ENCODE peak calls at places on chromosome 21, in ten cellular contexts. I is hepatocyte; L is stimulated activated CD4-positive, alpha-beta T cell treated with anti-CD3 and anti-CD28 coated beads, TNF-alpha, amount 100 ng/mL, for 48 hours; E is amniotic stem cell; U is ACHN; Q is left ventricle myocardium inferior; H is GM23248; A is osteocyte; F is activated CD4-positive, alpha-beta T cell treated with anti-CD3 and anti-CD28 coated beads, Interleukin-2, amount 50 U/mL, for 24 hours; T is hepatic stellate cell. Z is an unnamed sample.
A peak's percentile ranks its signal among the peaks of the same experiment; 100 is the strongest.

GRCh38 chr21:28798798-28799197 is 193.9 kb downstream of the LTN1 start:
- DNase-seq in Q (no peak), L (no peak), T (no peak), I (no peak), H (peak; percentile 12), F (no peak), A (no peak), E (no peak), U (no peak), Z (no peak)

GRCh38 chr21:28099296-28099695 is 893.4 kb downstream of the LTN1 start:
- DNase-seq in A (no peak), L (no peak), H (no peak), U (no peak), T (no peak), E (no peak), I (peak; percentile 54), Q (peak; percentile 53), F (no peak), Z (no peak)

GRCh38 chr21:46459356-46460112 is 843 bp downstream of the DIP2A start:
- DNase-seq in I (peak; percentile 50), Q (peak; percentile 47), A (no peak), H (peak; percentile 83), T (peak; percentile 54), U (no peak), F (no peak), E (no peak), L (no peak), Z (peak; percentile 29)

GRCh38 chr21:44969965-44970755 is 30.3 kb downstream of the SLX9 start:
- DNase-seq in I (no peak), E (peak; percentile 12), Q (no peak), A (no peak), T (peak; percentile 47), H (peak; percentile 24), U (no peak), F (no peak), L (no peak), Z (peak; percentile 67)

GRCh38 chr21:26943916-26944315 is 23.0 kb downstream of the ADAMTS5 start:
- DNase-seq in A (no peak), I (no peak), L (no peak), U (no peak), F (no peak), T (no peak), Q (no peak), E (no peak), H (no peak), Z (no peak)

GRCh38 chr21:41091561-41091960 is 76.4 kb upstream of the BACE2 start:
- DNase-seq in H (no peak), I (no peak), U (no peak), A (no peak), T (no peak), E (no peak), F (no peak), L (no peak), Q (no peak), Z (no peak)

GRCh38 chr21:29218749-29219148 is 80.0 kb upstream of the BACH1 start:
- DNase-seq in F (no peak), Q (no peak), A (no peak), L (no peak), T (no peak), E (no peak), U (no peak), H (no peak), I (no peak), Z (no peak)

GRCh38 chr21:35408401-35408800 is 359.3 kb upstream of the RUNX1 start:
- DNase-seq in L (no peak), H (peak; percentile 77), Q (no peak), F (no peak), U (no peak), A (no peak), T (peak; percentile 50), I (no peak), E (peak; percentile 5), Z (no peak)

GRCh38 chr21:42688841-42689371 is 35.5 kb downstream of the PDE9A start:
- DNase-seq in E (no peak), F (no peak), H (no peak), A (no peak), Q (no peak), U (no peak), I (no peak), T (no peak), L (no peak), Z (no peak)

GRCh38 chr21:25639167-25639921 is at the start of gene JAM2:
- DNase-seq in A (no peak), E (no peak), H (peak; percentile 55), I (peak; percentile 52), T (peak; percentile 18), L (no peak), U (peak; percentile 20), Q (peak; percentile 62), F (peak; percentile 4), Z (no peak)

GRCh38 chr21:33937931-33938339 is 22.3 kb upstream of the ATP5PO start:
- DNase-seq in I (no peak), A (no peak), L (no peak), Q (no peak), E (no peak), U (no peak), F (no peak), T (no peak), H (no peak), Z (no peak)

GRCh38 chr21:21897275-21897883 is 899.2 kb downstream of the NCAM2 start:
- DNase-seq in T (no peak), A (no peak), F (no peak), H (peak; percentile 14), E (no peak), I (no peak), L (no peak), Q (no peak), U (no peak), Z (no peak)

GRCh38 chr21:36059823-36060158 is 535 bp downstream of the SETD4 start:
- DNase-seq in F (no peak), A (peak; percentile 83), T (peak; percentile 49), Q (peak; percentile 36), L (no peak), I (peak; percentile 70), H (peak; percentile 79), E (peak; percentile 32), U (no peak), Z (peak; percentile 39)

GRCh38 chr21:45404726-45405270 is at the start of gene COL18A1:
- DNase-seq in E (no peak), I (peak; percentile 88), U (peak; percentile 50), T (peak; percentile 80), A (no peak), H (peak; percentile 67), F (peak; percentile 24), L (peak; percentile 16), Q (peak; percentile 78), Z (no peak)

GRCh38 chr21:43812139-43812821 is 22.9 kb downstream of the RRP1 start:
- DNase-seq in Q (no peak), L (no peak), H (no peak), A (no peak), U (no peak), F (no peak), E (no peak), T (peak; percentile 83), I (no peak), Z (no peak)

GRCh38 chr21:18493420-18493819 is 89.8 kb upstream of the TMPRSS15 start:
- DNase-seq in L (no peak), E (no peak), I (peak; percentile 12), H (peak; percentile 3), T (no peak), F (no peak), A (no peak), U (no peak), Q (no peak), Z (peak; percentile 38)

GRCh38 chr21:33541756-33542639 is at the start of gene GART:
- DNase-seq in Q (peak; percentile 85), F (peak; percentile 72), E (peak; percentile 71), I (peak; percentile 91), T (peak; percentile 75), A (peak; percentile 93), L (peak; percentile 74), U (peak; percentile 77), H (peak; percentile 92), Z (peak; percentile 60)

GRCh38 chr21:39186676-39187075 is 3.4 kb upstream of the PSMG1 start:
- DNase-seq in F (no peak), T (no peak), U (no peak), I (no peak), E (no peak), Q (no peak), H (peak; percentile 8), L (no peak), A (no peak), Z (no peak)

GRCh38 chr21:36175771-36176565 is 19.3 kb downstream of the DOP1B start:
- DNase-seq in E (no peak), H (no peak), A (no peak), I (no peak), T (no peak), L (no peak), F (no peak), U (no peak), Q (no peak), Z (no peak)

GRCh38 chr21:43758132-43758619 is 17.9 kb downstream of the CSTB start:
- DNase-seq in I (no peak), A (no peak), H (no peak), T (no peak), Q (no peak), F (no peak), L (no peak), U (no peak), E (no peak), Z (no peak)

GRCh38 chr21:18529253-18529652 is 125.7 kb upstream of the TMPRSS15 start:
- DNase-seq in T (no peak), A (no peak), U (no peak), H (peak; percentile 0), Q (no peak), F (no peak), E (no peak), I (peak; percentile 17), L (no peak), Z (peak; percentile 96)

GRCh38 chr21:27796106-27796505 is 829.2 kb upstream of the ADAMTS5 start:
- DNase-seq in U (no peak), Q (no peak), F (no peak), I (no peak), E (no peak), H (peak; percentile 22), A (no peak), T (no peak), L (no peak), Z (no peak)

GRCh38 chr21:25385912-25386474 is 221.3 kb downstream of the MRPL39 start:
- DNase-seq in I (peak; percentile 86), H (peak; percentile 59), U (peak; percentile 64), A (no peak), L (no peak), T (peak; percentile 17), E (peak; percentile 32), F (no peak), Q (no peak), Z (no peak)

GRCh38 chr21:44866780-44867179 is 6.7 kb downstream of the PTTG1IP start:
- DNase-seq in H (peak; percentile 34), Q (no peak), L (no peak), A (no peak), T (no peak), U (peak; percentile 18), E (no peak), I (peak; percentile 40), F (no peak), Z (peak; percentile 45)

GRCh38 chr21:31624961-31625491 is 34.5 kb upstream of the SOD1 start:
- DNase-seq in T (no peak), I (no peak), A (no peak), F (no peak), U (no peak), L (no peak), E (no peak), Q (no peak), H (no peak), Z (no peak)

GRCh38 chr21:45972716-45973474 is 8.7 kb upstream of the COL6A1 start:
- DNase-seq in A (no peak), H (peak; percentile 92), L (no peak), I (peak; percentile 91), U (no peak), T (peak; percentile 75), F (no peak), E (no peak), Q (peak; percentile 91), Z (peak; percentile 70)

GRCh38 chr21:31557421-31557955 is 102.0 kb upstream of the SOD1 start:
- DNase-seq in F (no peak), I (peak; percentile 30), Q (no peak), E (no peak), L (no peak), U (no peak), T (no peak), H (no peak), A (no peak), Z (no peak)

GRCh38 chr21:18387994-18388393 is 15.6 kb downstream of the TMPRSS15 start:
- DNase-seq in T (no peak), F (no peak), E (no peak), U (no peak), L (no peak), I (no peak), Q (no peak), A (no peak), H (no peak), Z (no peak)